ENCODE peak calls at places on chromosomes 16 and 17, in six cellular contexts. V is A673, C is cardiac fibroblast, S is choroid plexus epithelial cell, R is WTC11, T is gastrocnemius medialis. U is an unnamed sample.

GRCh38 chr16:68478526-68479249 is 30.4 kb upstream of the SMPD3 start:
- DNase-seq in V (no peak), C (no peak), S (no peak), R (no peak), T (no peak), U (no peak)

GRCh38 chr17:47615766-47616424 is 33.8 kb upstream of the KPNB1 start:
- DNase-seq in V (peak), C (peak), S (peak), R (no peak), T (no peak), U (no peak)

GRCh38 chr17:78705071-78705470 is 77.0 kb downstream of the CYTH1 start:
- DNase-seq in V (no peak), C (no peak), S (no peak), R (no peak), T (no peak), U (no peak)

GRCh38 chr17:6473128-6473767 is 29.0 kb downstream of the PIMREG start:
- DNase-seq in V (peak), C (peak), S (peak), R (peak), T (peak), U (peak)

GRCh38 chr16:84995666-84996065 is 15.7 kb downstream of the ZDHHC7 start:
- DNase-seq in V (no peak), C (no peak), S (no peak), R (no peak), T (no peak), U (no peak)

GRCh38 chr17:42673885-42674754 is 2.7 kb downstream of the PLEKHH3 start:
- DNase-seq in V (peak), C (peak), S (peak), R (peak), T (peak), U (peak)

GRCh38 chr16:69662901-69663300 is 63.5 kb downstream of the NQO1 start:
- DNase-seq in V (no peak), C (no peak), S (no peak), R (no peak), T (no peak), U (no peak)

GRCh38 chr17:64459284-64459747 is 10.4 kb downstream of the MILR1 start:
- DNase-seq in V (no peak), C (peak), S (peak), R (no peak), T (no peak), U (no peak)

GRCh38 chr17:57213180-57213825 is 43.0 kb upstream of the MSI2 start:
- DNase-seq in V (no peak), C (peak), S (no peak), R (no peak), T (no peak), U (no peak)

GRCh38 chr17:78973792-78974520 is 5.8 kb downstream of the LGALS3BP start:
- DNase-seq in V (no peak), C (no peak), S (no peak), R (no peak), T (no peak), U (no peak)

GRCh38 chr16:72809446-72809845 is 238.5 kb downstream of the ZFHX3 start:
- DNase-seq in V (no peak), C (no peak), S (no peak), R (no peak), T (no peak), U (no peak)

GRCh38 chr16:11151156-11151904 is 104.7 kb downstream of the SOCS1 start:
- DNase-seq in V (peak), C (no peak), S (no peak), R (no peak), T (no peak), U (no peak)

GRCh38 chr16:76318565-76318964 is 41.4 kb downstream of the CNTNAP4 start:
- DNase-seq in V (no peak), C (no peak), S (no peak), R (no peak), T (no peak), U (no peak)

GRCh38 chr16:28982418-28982817 is 2.4 kb upstream of the LAT start:
- DNase-seq in V (no peak), C (no peak), S (no peak), R (no peak), T (no peak), U (no peak)

GRCh38 chr16:28549301-28549899 is 4.3 kb upstream of the SGF29 start:
- DNase-seq in V (peak), C (peak), S (peak), R (no peak), T (no peak), U (no peak)

GRCh38 chr17:31571124-31571892 is 179.8 kb downstream of the RAB11FIP4 start:
- DNase-seq in V (no peak), C (peak), S (peak), R (no peak), T (peak), U (peak)
- TF ChIP-seq CTCF in V (no peak), C (no peak), S (no peak), R (no peak), T (no peak), U (no peak)

GRCh38 chr16:30356401-30357084 is 1.4 kb upstream of the CD2BP2 start:
- DNase-seq in V (no peak), C (no peak), S (no peak), R (no peak), T (no peak), U (peak)

GRCh38 chr16:30358577-30358936 is 3.4 kb upstream of the CD2BP2 start:
- DNase-seq in V (no peak), C (no peak), S (no peak), R (no peak), T (no peak), U (no peak)

GRCh38 chr16:30357715-30358576 is 2.8 kb upstream of the CD2BP2 start:
- DNase-seq in V (no peak), C (no peak), S (no peak), R (no peak), T (no peak), U (no peak)

GRCh38 chr16:30355954-30356308 is 823 bp upstream of the CD2BP2 start:
- DNase-seq in V (no peak), C (no peak), S (no peak), R (no peak), T (no peak), U (no peak)

GRCh38 chr16:30357085-30357714 is 2.1 kb upstream of the CD2BP2 start:
- DNase-seq in V (no peak), C (no peak), S (no peak), R (no peak), T (no peak), U (no peak)
- TF ChIP-seq CTCF in V (no peak), C (no peak), S (no peak), R (no peak), T (no peak), U (no peak)

GRCh38 chr16:88747588-88748301 is 37.3 kb downstream of the PIEZO1 start:
- DNase-seq in V (peak), C (peak), S (no peak), R (peak), T (no peak), U (no peak)
- TF ChIP-seq CTCF in V (no peak), C (peak), S (peak), R (peak), T (no peak), U (no peak)

GRCh38 chr17:75271955-75272847 is 1.2 kb upstream of the MIF4GD start:
- DNase-seq in V (no peak), C (peak), S (no peak), R (no peak), T (peak), U (no peak)

GRCh38 chr17:75271233-75271954 is 363 bp upstream of the MIF4GD start:
- DNase-seq in V (peak), C (peak), S (peak), R (peak), T (peak), U (peak)

GRCh38 chr17:75268931-75269330 is 2.1 kb downstream of the MIF4GD start:
- DNase-seq in V (no peak), C (no peak), S (no peak), R (no peak), T (no peak), U (no peak)

GRCh38 chr17:75270966-75271232 is at the start of gene MIF4GD:
- DNase-seq in V (no peak), C (no peak), S (no peak), R (no peak), T (no peak), U (no peak)

DNA sequence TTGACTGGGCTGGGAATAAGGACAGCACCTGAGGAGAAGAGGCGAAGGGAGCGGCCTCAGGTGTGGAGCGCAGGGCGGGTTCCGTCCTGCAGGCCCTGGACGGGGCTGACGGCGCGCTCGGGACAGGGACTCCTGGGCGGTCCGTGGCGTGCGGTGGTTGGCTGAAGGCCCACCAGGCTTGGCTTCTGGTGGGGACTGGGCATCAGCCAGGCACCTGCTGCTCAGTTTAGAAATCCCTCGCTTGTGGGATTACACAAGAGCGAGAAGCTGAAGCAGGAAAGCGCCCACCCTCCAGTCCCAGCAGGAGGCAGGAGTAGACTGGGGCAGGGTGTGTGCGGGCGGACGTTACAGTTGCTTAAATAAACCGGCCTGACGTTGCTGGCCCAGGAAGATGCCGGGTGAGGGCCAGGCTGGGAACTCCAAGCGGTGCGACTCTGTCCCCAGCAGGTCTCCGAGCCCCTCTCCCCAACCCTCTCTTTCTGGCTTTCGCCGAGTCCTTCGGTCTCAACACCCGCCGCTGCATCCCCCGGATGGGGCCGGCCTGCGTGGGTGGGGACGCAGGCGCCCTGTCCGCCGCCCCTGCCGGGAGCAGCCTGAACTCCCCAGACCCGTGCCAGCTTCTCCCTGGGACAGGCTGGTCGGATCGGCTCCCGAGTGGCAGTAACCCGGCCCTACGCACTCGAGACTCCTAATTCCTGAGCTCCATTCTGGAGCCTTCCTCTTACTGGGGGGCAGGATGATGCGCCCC is 639 bp downstream of the MIF4GD start:
- DNase-seq in V (peak), C (peak), S (peak), R (peak), T (peak), U (peak)
- TF ChIP-seq CTCF in V (peak), C (peak), S (peak), R (no peak), T (no peak), U (peak)

DNA sequence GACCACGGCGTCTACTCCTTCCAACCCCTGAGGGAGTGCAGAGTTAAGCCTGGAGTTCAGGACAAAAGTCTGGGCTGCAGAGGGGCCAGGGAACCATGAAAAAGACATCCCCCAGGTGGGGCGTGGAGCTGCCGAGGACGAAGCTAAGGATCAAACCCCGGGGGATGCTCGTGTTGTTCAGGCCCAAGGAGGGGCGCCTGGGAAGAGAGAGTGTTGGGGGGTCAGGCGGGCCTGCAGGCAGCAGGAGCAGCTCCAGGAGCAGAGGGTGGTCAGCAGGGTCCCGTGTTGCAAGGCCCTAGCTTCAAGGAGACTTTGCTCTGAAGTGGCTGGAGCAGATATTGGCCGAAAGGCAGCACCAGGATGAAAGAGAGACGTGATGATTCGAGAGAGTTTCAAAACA is 26.7 kb downstream of the NECAB2 start:
- DNase-seq in V (no peak), C (no peak), S (peak), R (no peak), T (no peak), U (no peak)
- TF ChIP-seq CTCF in V (no peak), C (no peak), S (no peak), R (no peak), T (no peak), U (no peak)

GRCh38 chr17:7967751-7968150 is 34.7 kb upstream of the GUCY2D start:
- DNase-seq in V (no peak), C (no peak), S (no peak), R (no peak), T (no peak), U (no peak)

GRCh38 chr17:7974638-7975131 is 27.7 kb upstream of the GUCY2D start:
- DNase-seq in V (no peak), C (no peak), S (no peak), R (no peak), T (no peak), U (no peak)

GRCh38 chr17:7969434-7969833 is 33.0 kb upstream of the GUCY2D start:
- DNase-seq in V (no peak), C (peak), S (peak), R (no peak), T (no peak), U (no peak)

GRCh38 chr17:7971651-7972050 is 30.8 kb upstream of the GUCY2D start:
- DNase-seq in V (no peak), C (no peak), S (no peak), R (no peak), T (no peak), U (no peak)

GRCh38 chr17:7972131-7972785 is 30.2 kb upstream of the GUCY2D start:
- DNase-seq in V (no peak), C (no peak), S (peak), R (no peak), T (peak), U (no peak)
- TF ChIP-seq CTCF in V (peak), C (peak), S (peak), R (no peak), T (no peak), U (no peak)